ENCODE peak calls at places on chromosomes 11 and 22, in five cellular contexts. T is fibroblast of lung; H is amniotic stem cell; E is activated naive CD4-positive, alpha-beta T cell; O is NCI-H524. S is an unnamed sample.

GRCh38 chr11:132318421-132319157 is 948.2 kb downstream of the NTM start:
- DNase-seq in H (peak; percentile 18), E (no peak), O (no peak), T (peak; percentile 4), S (no peak)

GRCh38 chr11:118002010-118002540 is 15.9 kb downstream of the IL10RA start:
- DNase-seq in O (no peak), T (no peak), H (no peak), E (no peak), S (no peak)

GRCh38 chr22:19962909-19963806 is 21.5 kb upstream of the TXNRD2 start:
- DNase-seq in H (no peak), T (no peak), E (no peak), O (no peak), S (no peak)

GRCh38 chr11:21295508-21295907 is 626.1 kb downstream of the NELL1 start:
- DNase-seq in E (no peak), O (no peak), H (no peak), T (no peak), S (no peak)

GRCh38 chr11:74008373-74009229 is at the start of gene UCP3:
- DNase-seq in H (no peak), O (no peak), T (no peak), E (no peak), S (no peak)

GRCh38 chr11:20080032-20080685 is 80.1 kb downstream of the DBX1 start:
- DNase-seq in E (no peak), H (no peak), T (no peak), O (no peak), S (no peak)

GRCh38 chr22:22772883-22773282 is 114.7 kb upstream of the IGLL5 start:
- DNase-seq in O (no peak), H (no peak), E (no peak), T (no peak), S (no peak)

GRCh38 chr22:48223488-48224190 is 1461.2 kb downstream of the TBC1D22A start:
- DNase-seq in T (no peak), H (no peak), E (no peak), O (no peak), S (no peak)

GRCh38 chr22:29306830-29307657 is 594 bp downstream of the GAS2L1 start:
- DNase-seq in E (no peak), H (peak; percentile 72), O (peak; percentile 66), T (peak; percentile 70), S (no peak)

GRCh38 chr11:103953797-103954495 is 82.5 kb upstream of the DDI1 start:
- DNase-seq in T (no peak), O (peak; percentile 97), H (no peak), E (no peak), S (no peak)

GRCh38 chr11:112082729-112083128 is 3.8 kb downstream of the TIMM8B start:
- DNase-seq in E (no peak), H (no peak), T (peak; percentile 54), O (no peak), S (no peak)

GRCh38 chr11:115674176-115674575 is 170.0 kb upstream of the CADM1 start:
- DNase-seq in E (no peak), T (no peak), O (no peak), H (no peak), S (no peak)

GRCh38 chr22:49686495-49687219 is 141.0 kb downstream of the BRD1 start:
- DNase-seq in O (no peak), H (no peak), T (no peak), E (no peak), S (no peak)

GRCh38 chr22:27329471-27329870 is 472.1 kb downstream of the MN1 start:
- DNase-seq in H (no peak), O (peak; percentile 90), E (no peak), T (no peak), S (no peak)

GRCh38 chr11:134949716-134950115 is 537.7 kb upstream of the B3GAT1 start:
- DNase-seq in E (no peak), T (peak; percentile 24), O (no peak), H (no peak), S (no peak)

GRCh38 chr22:44309137-44309536 is 3.6 kb downstream of the SHISAL1 start:
- DNase-seq in O (peak; percentile 91), H (peak; percentile 85), E (no peak), T (peak; percentile 89), S (peak; percentile 86)

GRCh38 chr22:21690401-21690801 is 24.6 kb downstream of the PPIL2 start:
- DNase-seq in T (no peak), O (peak; percentile 49), H (no peak), E (no peak), S (no peak)

GRCh38 chr11:122869622-122870021 is 12.9 kb upstream of the JHY start:
- DNase-seq in H (no peak), E (no peak), O (no peak), T (no peak), S (no peak)

GRCh38 chr11:396511-396947 is 2.5 kb downstream of the PKP3 start:
- DNase-seq in O (peak; percentile 64), H (no peak), E (no peak), T (peak; percentile 33), S (no peak)

GRCh38 chr11:35083181-35084061 is 55.5 kb upstream of the CD44 start:
- DNase-seq in T (peak; percentile 93), H (peak; percentile 95), E (peak; percentile 36), O (no peak), S (peak; percentile 98)

GRCh38 chr22:27250418-27250817 is 551.1 kb downstream of the MN1 start:
- DNase-seq in H (no peak), O (no peak), E (no peak), T (no peak), S (no peak)

GRCh38 chr11:26806209-26806608 is 84.3 kb upstream of the SLC5A12 start:
- DNase-seq in H (no peak), O (no peak), T (peak; percentile 65), E (no peak), S (no peak)

GRCh38 chr11:114193730-114194674 is 102.2 kb upstream of the NNMT start:
- DNase-seq in E (no peak), O (no peak), H (no peak), T (peak; percentile 77), S (no peak)

GRCh38 chr11:109641549-109641948 is 219.6 kb downstream of the C11orf87 start:
- DNase-seq in O (no peak), E (no peak), T (peak; percentile 1), H (no peak), S (no peak)

GRCh38 chr11:120095516-120095915 is 42.4 kb downstream of the TRIM29 start:
- DNase-seq in E (no peak), O (no peak), T (no peak), H (no peak), S (no peak)

GRCh38 chr11:61022311-61023085 is 51.0 kb downstream of the CD6 start:
- DNase-seq in E (no peak), O (peak; percentile 62), H (no peak), T (no peak), S (no peak)

GRCh38 chr11:97743205-97743742 is 1277.5 kb upstream of the CNTN5 start:
- DNase-seq in H (no peak), O (peak; percentile 4), E (no peak), T (peak; percentile 71), S (no peak)

GRCh38 chr11:111019931-111020381 is 225.6 kb upstream of the POU2AF2 start:
- DNase-seq in E (no peak), T (peak; percentile 42), O (no peak), H (no peak), S (no peak)

GRCh38 chr11:111303476-111303875 is 5.1 kb downstream of the POU2AF3 start:
- DNase-seq in H (no peak), T (no peak), O (peak; percentile 87), E (no peak), S (no peak)

GRCh38 chr11:3223932-3224729 is 5.5 kb upstream of the MRGPRG start:
- DNase-seq in E (no peak), O (no peak), H (no peak), T (no peak), S (no peak)

GRCh38 chr22:25972397-25972796 is 196.9 kb upstream of the SEZ6L start:
- DNase-seq in T (no peak), E (no peak), H (no peak), O (no peak), S (no peak)

S was measured in AG09319.